ENCODE peak calls at places on chromosome 13, in ten cellular contexts. A is fibroblast of lung; I is esophagus squamous epithelium; T is psoas muscle; W is colonic mucosa; J is naive thymus-derived CD4-positive, alpha-beta T cell; D is gastrocnemius medialis; X is cardiac muscle cell; C is lung; B is OCI-LY7. R is an unnamed sample. For H3K4me1, the result is how much of the 10 kb centered on the place peaks cover.

GRCh38 chr13:90882551-90882950 is 464.9 kb upstream of the MIR17HG start:
- DNase-seq in J (no peak), A (no peak), X (no peak), D (no peak), T (no peak), W (no peak), C (no peak), B (no peak), I (no peak), R (no peak)

GRCh38 chr13:40670307-40670706 is 3.9 kb upstream of the FOXO1 start:
- DNase-seq in D (no peak), A (no peak), C (no peak), W (no peak), X (no peak), T (no peak), B (no peak), J (no peak), I (no peak), R (no peak)

GRCh38 chr13:52743569-52743968 is 3.9 kb upstream of the CNMD start:
- DNase-seq in A (no peak), X (no peak), W (no peak), J (no peak), C (no peak), D (no peak), T (no peak), B (no peak), I (no peak), R (no peak)

GRCh38 chr13:84588023-84588422 is 705.7 kb upstream of the SLITRK1 start:
- DNase-seq in B (no peak), J (no peak), X (no peak), T (no peak), W (no peak), A (no peak), D (no peak), C (no peak), I (no peak), R (no peak)

GRCh38 chr13:28655566-28655965 is 3.4 kb upstream of the POMP start:
- DNase-seq in I (no peak), B (no peak), J (no peak), A (peak), T (no peak), D (no peak), X (no peak), W (no peak), C (no peak), R (no peak)

GRCh38 chr13:27476943-27477681 is 26.7 kb upstream of the MTIF3 start:
- DNase-seq in A (peak), C (no peak), T (no peak), W (no peak), I (no peak), B (peak), X (no peak), J (peak), D (no peak), R (no peak)

GRCh38 chr13:85316501-85316900 is 482.7 kb downstream of the SLITRK6 start:
- DNase-seq in W (no peak), I (no peak), A (no peak), D (no peak), T (no peak), C (no peak), B (no peak), X (no peak), J (no peak), R (no peak)

GRCh38 chr13:58620171-58620570 is 988.6 kb downstream of the PCDH17 start:
- DNase-seq in X (no peak), B (no peak), A (no peak), I (no peak), D (no peak), J (no peak), W (no peak), C (no peak), T (no peak), R (no peak)

GRCh38 chr13:20546559-20546958 is 20.4 kb upstream of the IFT88 start:
- DNase-seq in T (no peak), I (no peak), J (no peak), A (no peak), W (no peak), B (no peak), C (no peak), D (no peak), X (no peak), R (no peak)

GRCh38 chr13:98997738-98998641 is 20.1 kb upstream of the DOCK9 start:
- DNase-seq in J (no peak), D (no peak), C (no peak), I (no peak), B (no peak), W (no peak), T (peak), A (peak), X (no peak), R (no peak)

GRCh38 chr13:23087884-23088283 is 92.9 kb upstream of the SGCG start:
- DNase-seq in T (no peak), B (peak), J (no peak), I (no peak), A (peak), D (no peak), X (peak), C (no peak), W (peak), R (no peak)

GRCh38 chr13:74115138-74115537 is 19.1 kb downstream of the KLF12 start:
- DNase-seq in C (no peak), D (no peak), T (no peak), I (no peak), J (no peak), A (peak), B (no peak), W (no peak), X (no peak), R (no peak)

GRCh38 chr13:96652506-96652905 is 341.8 kb downstream of the OXGR1 start:
- DNase-seq in J (no peak), W (no peak), I (no peak), X (no peak), T (no peak), A (no peak), C (no peak), B (no peak), D (no peak), R (no peak)

GRCh38 chr13:75444016-75444415 is 38.0 kb downstream of the TBC1D4 start:
- DNase-seq in I (no peak), T (no peak), J (no peak), A (no peak), D (no peak), C (no peak), X (no peak), B (no peak), W (no peak), R (no peak)

GRCh38 chr13:22562116-22562515 is 618.7 kb upstream of the SGCG start:
- DNase-seq in I (no peak), A (no peak), X (peak), B (no peak), T (no peak), W (no peak), D (no peak), J (no peak), C (no peak), R (no peak)

GRCh38 chr13:41905600-41906254 is 55.2 kb downstream of the VWA8 start:
- DNase-seq in T (no peak), A (peak), I (no peak), J (peak), C (no peak), W (no peak), D (no peak), B (peak), X (peak), R (no peak)

GRCh38 chr13:33250594-33250993 is 35.0 kb downstream of the STARD13 start:
- DNase-seq in T (no peak), B (no peak), W (no peak), X (no peak), C (no peak), A (peak), J (no peak), D (no peak), I (no peak), R (no peak)
- H3K4me3 ChIP-seq in T (no peak), B (no peak), W (no peak), X (no peak), C (no peak), A (no peak), J (no peak), D (no peak), I (no peak), R (no peak)

DNA sequence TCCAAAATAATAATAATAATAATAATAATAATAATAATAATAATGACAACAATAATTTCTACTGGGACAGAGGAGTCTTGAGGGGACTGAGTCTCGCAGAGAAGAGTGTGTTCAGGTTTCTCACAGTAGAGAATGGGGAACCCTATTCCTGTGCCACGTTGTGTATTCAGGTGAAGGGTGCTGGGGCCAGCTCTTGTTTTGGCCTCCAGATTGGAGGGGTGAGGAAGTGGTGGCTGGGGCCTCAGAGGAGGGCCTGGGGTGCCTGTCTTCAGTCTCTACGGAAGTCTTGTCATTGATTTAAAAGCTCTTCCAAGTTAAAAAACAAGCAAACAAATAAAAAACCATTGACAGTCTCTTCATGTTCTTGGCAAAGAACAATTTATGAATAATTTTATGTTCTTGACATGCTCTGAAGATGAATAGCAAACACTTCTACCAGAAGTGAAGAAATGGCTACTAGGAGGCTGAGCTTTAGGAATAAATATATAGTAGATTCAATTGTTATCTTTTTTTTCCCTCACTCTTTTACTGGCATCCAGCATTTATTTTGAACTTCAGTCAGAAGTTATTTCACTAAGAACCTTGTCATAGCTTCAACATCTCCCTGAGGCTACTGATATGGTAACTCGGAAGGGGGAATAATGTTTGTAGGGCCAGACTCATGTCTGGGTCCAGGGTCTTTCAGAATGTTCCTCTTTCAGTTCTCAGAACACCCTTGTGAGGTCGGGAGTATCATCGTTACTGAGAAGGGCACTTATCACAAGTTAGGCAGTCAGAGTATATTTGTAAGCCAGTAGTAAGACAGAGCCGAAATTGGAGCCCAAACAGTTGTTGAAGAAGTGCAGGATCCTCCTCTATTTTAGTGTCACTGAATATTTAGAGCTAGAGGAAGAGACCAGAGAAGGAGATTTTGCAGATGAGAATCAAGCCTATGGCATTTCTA is 13.1 kb downstream of the LRCH1 start:
- DNase-seq in B (no peak), T (no peak), I (no peak), X (no peak), W (no peak), C (no peak), D (no peak), A (no peak), J (no peak), R (no peak)
- H3K4me1 ChIP-seq in B (under half), T (under half), I (under half), X (under half), W (under half), C (under half), D (under half), A (under half), J (under half), R (under half)

GRCh38 chr13:43816401-43816889 is 29.7 kb upstream of the ENOX1 start:
- DNase-seq in W (no peak), X (no peak), A (no peak), C (no peak), J (no peak), D (no peak), T (no peak), I (no peak), B (no peak), R (no peak)

GRCh38 chr13:43815204-43815603 is 28.4 kb upstream of the ENOX1 start:
- DNase-seq in B (no peak), I (no peak), C (no peak), X (peak), T (no peak), W (no peak), A (peak), J (no peak), D (no peak), R (no peak)
- H3K27ac ChIP-seq in B (no peak), I (no peak), C (no peak), X (peak), T (no peak), W (no peak), A (no peak), J (no peak), D (no peak), R (no peak)

DNA sequence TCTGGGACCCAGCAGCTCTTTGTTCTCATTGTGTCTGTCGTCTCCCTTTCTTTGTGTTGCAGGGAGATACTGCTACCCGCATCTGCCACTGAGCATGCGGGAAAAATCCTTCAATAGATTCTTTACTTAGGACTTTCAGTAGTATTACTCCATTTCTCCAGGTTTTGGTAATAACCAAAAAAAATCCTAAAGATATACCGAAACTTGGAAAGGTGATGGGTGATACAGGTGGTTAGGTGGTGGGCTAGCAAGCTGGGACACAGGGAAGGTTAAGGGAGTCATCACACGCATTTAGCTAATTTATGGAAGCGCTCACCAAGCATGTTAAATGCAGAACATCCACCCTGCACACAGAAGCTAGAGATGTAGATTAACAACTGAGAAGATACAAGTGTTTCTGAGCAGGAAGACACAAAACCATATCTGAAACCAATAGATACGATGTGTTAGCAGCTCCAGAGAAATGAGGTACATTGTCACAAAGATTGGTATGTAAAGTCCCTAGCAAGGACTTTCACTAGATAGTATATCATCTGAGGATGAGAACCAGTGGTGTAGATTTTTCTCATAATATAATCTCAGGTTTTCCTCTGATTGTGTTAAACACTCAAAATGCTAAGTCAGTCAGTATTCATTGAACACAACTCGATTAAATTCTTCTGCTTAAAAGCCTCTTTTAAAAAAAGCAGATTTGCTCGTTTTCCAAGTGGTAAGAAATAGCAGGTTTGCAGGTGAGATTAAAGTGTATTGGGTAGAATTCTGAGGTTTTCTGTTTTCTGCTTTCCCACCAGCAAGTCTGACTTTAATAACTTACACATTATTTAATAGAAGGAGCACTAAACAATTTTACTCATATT is 1.3 kb upstream of the SLAIN1 start:
- DNase-seq in D (no peak), X (peak), B (peak), W (no peak), C (no peak), J (peak), T (no peak), A (peak), I (no peak), R (no peak)
- H3K4me3 ChIP-seq in D (peak), X (peak), B (peak), W (no peak), C (no peak), J (peak), T (peak), A (no peak), I (no peak), R (peak)

DNA sequence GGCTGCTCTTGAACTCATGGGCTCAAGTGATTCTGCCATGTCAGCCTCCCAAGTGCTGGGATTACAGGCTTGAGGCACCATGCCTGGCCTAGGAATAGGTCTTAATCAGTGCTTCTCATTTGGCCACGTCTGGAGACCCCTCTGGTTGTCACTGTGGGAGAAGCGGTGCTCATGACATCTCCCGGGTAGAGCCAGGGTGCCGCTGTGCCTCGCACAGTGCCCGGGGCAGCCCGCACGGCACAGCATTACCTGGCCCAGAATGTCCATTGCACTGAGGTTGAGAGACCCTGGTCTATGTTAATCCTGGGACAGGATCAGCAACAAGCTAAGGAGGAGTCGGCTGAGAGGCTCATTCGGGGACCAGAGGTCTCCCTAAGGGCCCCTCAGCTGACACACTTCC is 160.8 kb downstream of the EFNB2 start:
- DNase-seq in X (no peak), J (no peak), T (no peak), B (no peak), C (no peak), D (no peak), A (no peak), I (no peak), W (no peak), R (no peak)
- H3K4me1 ChIP-seq in X (under half), J (under half), T (under half), B (under half), C (under half), D (under half), A (under half), I (under half), W (under half), R (under half)